ENCODE peak calls at places on chromosomes 1 and 21, in four cellular contexts. V, T, G and J are unnamed samples.

GRCh38 chr1:147853391-147853790 is 49.2 kb upstream of the GJA8 start:
- DNase-seq in T (peak; percentile 18), V (peak; percentile 65), G (no peak), J (peak; percentile 7)

GRCh38 chr1:84665703-84666317 is 24.5 kb downstream of the SSX2IP start:
- DNase-seq in V (peak; percentile 61), T (no peak), G (no peak), J (no peak)

GRCh38 chr1:198597690-198598430 is 41.0 kb upstream of the PTPRC start:
- DNase-seq in G (no peak), T (no peak), V (no peak), J (no peak)

GRCh38 chr1:159122005-159122621 is 45.5 kb upstream of the AIM2 start:
- DNase-seq in G (no peak), V (peak; percentile 76), T (no peak), J (peak; percentile 72)

GRCh38 chr1:172585348-172585747 is 52.4 kb downstream of the SUCO start:
- DNase-seq in V (peak; percentile 67), T (peak; percentile 45), G (no peak), J (peak; percentile 43)

GRCh38 chr1:32249831-32250525 is 1.1 kb upstream of the LCK start:
- DNase-seq in T (no peak), V (peak; percentile 58), G (peak; percentile 77), J (no peak)

GRCh38 chr1:161139765-161140164 is 7.3 kb upstream of the DEDD start:
- DNase-seq in G (no peak), T (no peak), V (peak; percentile 74), J (peak; percentile 77)

GRCh38 chr1:222167111-222167510 is 380.8 kb downstream of the HHIPL2 start:
- DNase-seq in G (peak; percentile 34), V (peak; percentile 86), T (peak; percentile 69), J (peak; percentile 98)

GRCh38 chr21:42674351-42674940 is 21.0 kb downstream of the PDE9A start:
- DNase-seq in V (peak; percentile 15), T (no peak), G (no peak), J (peak; percentile 15)

GRCh38 chr1:200437556-200438203 is 27.8 kb upstream of the ZNF281 start:
- DNase-seq in G (no peak), T (no peak), V (no peak), J (no peak)

GRCh38 chr1:109931189-109931672 is 20.6 kb downstream of the CSF1 start:
- DNase-seq in T (no peak), V (peak; percentile 86), G (peak; percentile 81), J (peak; percentile 87)

GRCh38 chr21:43819511-43820405 is 30.4 kb downstream of the RRP1 start:
- DNase-seq in V (no peak), G (peak; percentile 7), T (no peak), J (no peak)

GRCh38 chr1:21239181-21239580 is 51.1 kb downstream of the ECE1 start:
- DNase-seq in T (no peak), G (no peak), V (no peak), J (peak; percentile 28)

GRCh38 chr1:211606914-211607751 is 28.2 kb upstream of the SLC30A1 start:
- DNase-seq in T (no peak), V (no peak), G (no peak), J (peak; percentile 50)

GRCh38 chr1:232574867-232575523 is 54.9 kb downstream of the SIPA1L2 start:
- DNase-seq in G (no peak), T (peak; percentile 31), V (no peak), J (peak; percentile 56)
- H3K4me3 ChIP-seq in G (no peak overlapping the region), T (no peak overlapping the region), V (no peak overlapping the region), J (no peak overlapping the region)

DNA sequence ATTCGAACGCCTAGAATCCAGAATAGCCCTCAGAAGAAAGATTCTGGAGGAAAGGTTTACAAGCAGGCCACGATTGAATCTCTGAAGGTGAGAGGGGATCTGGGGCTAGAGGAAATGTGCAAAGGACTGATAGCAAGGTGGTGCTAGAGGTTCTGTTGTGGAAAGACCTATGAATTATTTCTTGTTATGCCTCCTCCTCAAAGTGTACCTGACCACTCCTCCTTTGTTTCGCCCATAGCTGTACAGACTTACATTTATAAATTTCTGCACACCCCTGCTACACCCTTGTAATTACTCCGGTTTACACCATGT is 986 bp downstream of the TCEANC2 start:
- DNase-seq in G (no peak), V (no peak), T (no peak), J (no peak)
- H3K4me3 ChIP-seq in G (no peak overlapping the region), V (peak overlapping the region; percentile 88), T (no peak overlapping the region), J (peak overlapping the region; percentile 97)

DNA sequence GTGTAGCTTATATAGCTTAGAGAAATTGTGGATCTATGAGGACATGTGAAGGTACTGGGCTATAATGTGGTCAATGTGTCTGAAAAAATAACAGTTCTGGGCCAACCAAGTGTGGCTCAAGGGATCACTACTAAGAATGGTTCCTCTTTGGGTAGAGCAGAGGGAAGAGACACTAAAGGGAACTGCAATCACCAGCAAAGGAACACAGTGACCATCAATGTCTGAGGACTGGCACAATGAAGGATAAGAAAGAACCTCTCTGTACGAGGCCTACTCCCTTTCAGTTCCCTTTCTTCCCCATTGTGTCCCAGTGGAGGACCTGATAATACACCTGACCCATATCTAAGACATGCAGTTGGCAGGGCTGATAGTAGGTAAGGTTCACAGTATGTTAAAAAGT is 89.9 kb upstream of the JAK1 start:
- DNase-seq in G (no peak), V (no peak), T (no peak), J (no peak)
- H3K4me3 ChIP-seq in G (no peak overlapping the region), V (no peak overlapping the region), T (no peak overlapping the region), J (no peak overlapping the region)

DNA sequence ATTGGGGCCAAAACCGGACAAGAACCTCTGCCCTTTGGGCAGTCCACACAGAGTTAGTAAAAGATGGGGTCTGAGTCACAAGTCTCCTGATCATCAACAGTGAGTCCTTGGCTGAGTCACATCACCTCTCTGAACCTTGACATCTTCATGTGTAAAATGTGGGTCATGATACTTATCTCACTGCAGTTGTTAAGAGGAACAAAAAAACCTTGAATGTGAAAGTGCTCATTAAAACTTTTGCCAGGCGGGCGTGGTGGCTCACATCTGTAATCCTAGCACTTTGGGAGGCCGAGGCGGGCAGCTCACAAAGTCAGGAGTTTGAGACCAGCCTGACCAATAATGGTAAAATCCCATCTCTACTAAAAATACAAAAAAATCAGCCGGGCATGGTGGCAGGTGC is 15.7 kb downstream of the S100A16 start:
- DNase-seq in V (peak; percentile 72), G (no peak), T (no peak), J (peak; percentile 85)
- H3K4me3 ChIP-seq in V (no peak overlapping the region), G (no peak overlapping the region), T (no peak overlapping the region), J (no peak overlapping the region)

GRCh38 chr21:32412998-32413504 is 545 bp downstream of the EVA1C start:
- DNase-seq in T (no peak), V (peak; percentile 32), G (no peak), J (no peak)

GRCh38 chr21:32410291-32410690 is 2.2 kb upstream of the EVA1C start:
- DNase-seq in V (no peak), G (no peak), T (no peak), J (no peak)

GRCh38 chr21:32412162-32412997 is at the start of gene EVA1C:
- DNase-seq in G (peak; percentile 62), V (peak; percentile 33), T (no peak), J (peak; percentile 43)

GRCh38 chr21:32411366-32412161 is 942 bp upstream of the EVA1C start:
- DNase-seq in V (peak; percentile 78), G (peak; percentile 85), T (no peak), J (peak; percentile 68)

DNA sequence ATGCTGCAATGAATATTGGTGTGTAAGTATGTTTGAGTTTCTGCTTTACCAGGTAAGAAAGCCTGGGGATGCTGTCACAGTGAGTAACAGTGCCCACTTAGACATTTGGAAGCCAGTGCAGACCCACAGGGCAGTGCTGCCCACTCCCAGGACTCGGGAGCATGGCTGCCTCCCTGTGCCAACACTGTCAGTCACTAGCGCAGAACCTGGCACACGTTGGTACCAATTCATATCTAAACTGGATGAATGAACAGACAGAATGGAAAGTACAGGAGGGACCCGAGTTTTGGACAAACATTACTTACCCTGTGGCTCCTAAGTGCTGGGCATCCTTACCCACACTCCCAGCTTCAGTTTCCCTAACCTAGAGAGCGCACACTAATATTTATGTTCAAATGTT is 1.6 kb upstream of the EVA1C start:
- DNase-seq in T (no peak), G (no peak), V (no peak), J (no peak)
- H3K4me3 ChIP-seq in T (no peak overlapping the region), G (no peak overlapping the region), V (no peak overlapping the region), J (peak overlapping the region; percentile 70)

DNA sequence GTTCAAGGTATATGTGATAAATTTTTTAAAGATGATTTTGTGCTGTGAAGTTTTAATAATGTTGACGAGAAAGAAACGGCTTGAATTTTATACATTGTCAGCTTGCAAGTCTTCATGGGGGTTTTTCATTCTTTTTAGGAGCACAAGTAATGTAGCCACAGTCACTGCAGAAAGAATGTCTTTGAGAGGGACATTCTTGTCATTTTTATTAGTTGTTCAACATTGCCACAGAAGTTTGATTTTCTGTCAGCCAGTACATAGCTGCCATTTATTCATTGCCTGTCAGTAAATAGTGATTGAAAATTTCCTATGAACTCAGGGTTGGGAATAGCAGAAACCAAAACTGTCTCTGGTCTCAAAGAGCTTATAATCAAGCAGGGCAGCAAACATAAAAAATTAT is 156.2 kb downstream of the DHRS3 start:
- DNase-seq in G (no peak), V (no peak), T (no peak), J (no peak)
- H3K4me3 ChIP-seq in G (no peak overlapping the region), V (no peak overlapping the region), T (no peak overlapping the region), J (no peak overlapping the region)

GRCh38 chr1:225863167-225863566 is 19.0 kb downstream of the TMEM63A start:
- DNase-seq in T (no peak), G (no peak), V (no peak), J (no peak)
- H3K4me3 ChIP-seq in T (no peak overlapping the region), G (no peak overlapping the region), V (no peak overlapping the region), J (no peak overlapping the region)

GRCh38 chr1:45545553-45546310 is 4.9 kb upstream of the AKR1A1 start:
- DNase-seq in V (no peak), G (no peak), T (no peak), J (no peak)

GRCh38 chr1:45545019-45545493 is 5.6 kb upstream of the AKR1A1 start:
- DNase-seq in G (no peak), T (no peak), V (no peak), J (no peak)

GRCh38 chr1:45543599-45544417 is 6.8 kb upstream of the AKR1A1 start:
- DNase-seq in T (no peak), G (peak; percentile 76), V (peak; percentile 25), J (no peak)

GRCh38 chr1:45542591-45542990 is 8.0 kb upstream of the AKR1A1 start:
- DNase-seq in T (no peak), V (no peak), G (peak; percentile 66), J (no peak)

DNA sequence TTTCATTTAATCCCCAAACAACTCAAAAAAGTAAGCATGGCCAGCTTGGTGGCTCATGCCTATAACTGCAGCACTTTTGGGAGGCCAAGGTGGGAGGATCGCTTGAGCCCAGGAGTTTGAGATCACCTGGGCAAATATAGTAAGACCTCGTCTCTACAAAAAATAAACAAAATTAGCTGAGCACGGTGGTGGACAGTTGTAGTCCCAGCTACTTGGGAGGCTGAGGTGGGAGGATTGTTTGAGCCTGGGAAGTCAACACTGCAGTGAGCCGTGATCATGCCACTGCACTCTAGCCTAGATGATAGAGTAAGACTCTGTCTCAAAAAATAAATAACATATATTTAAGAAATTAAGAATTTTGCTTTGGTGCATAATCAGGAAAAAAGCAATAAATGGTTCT is 6.1 kb upstream of the AKR1A1 start:
- DNase-seq in G (no peak), T (no peak), V (no peak), J (no peak)
- H3K4me3 ChIP-seq in G (no peak overlapping the region), T (no peak overlapping the region), V (no peak overlapping the region), J (no peak overlapping the region)